ENCODE peak calls at places on chromosomes 1 and 21, in nine cellular contexts. Y is endothelial cell of umbilical vein, Q is sigmoid colon, K is HCT116, J is H1, F is GM23338, W is transverse colon, O is stomach, D is Panc1. X is an unnamed sample. For H3K4me1, the result is how much of the 10 kb centered on the place peaks cover.

GRCh38 chr1:32733573-32734321 is 31.2 kb upstream of the SYNC start:
- DNase-seq in Y (no peak), Q (no peak), K (no peak), J (no peak), F (peak), W (no peak), O (no peak), D (no peak), X (no peak)

GRCh38 chr21:40383951-40384350 is 463.0 kb downstream of the DSCAM start:
- DNase-seq in Y (no peak), Q (no peak), K (no peak), J (no peak), F (no peak), W (no peak), O (no peak), D (no peak), X (no peak)

GRCh38 chr1:209720326-209720725 is 15.7 kb downstream of the HSD11B1 start:
- DNase-seq in Y (no peak), Q (no peak), K (no peak), J (no peak), F (no peak), W (no peak), O (no peak), D (no peak), X (no peak)

GRCh38 chr21:45335151-45335760 is 47.6 kb upstream of the POFUT2 start:
- DNase-seq in Y (no peak), Q (peak), K (no peak), J (no peak), F (no peak), W (no peak), O (no peak), D (no peak), X (no peak)

GRCh38 chr1:5459839-5460238 is 532.4 kb downstream of the NPHP4 start:
- DNase-seq in Y (no peak), Q (no peak), K (no peak), J (no peak), F (no peak), W (no peak), O (no peak), D (no peak), X (no peak)

GRCh38 chr1:208652300-208653160 is 408.3 kb upstream of the PLXNA2 start:
- DNase-seq in Y (peak), Q (peak), K (peak), J (peak), F (peak), W (peak), O (peak), D (peak), X (no peak)

GRCh38 chr1:217924924-217925323 is 293.8 kb downstream of the SPATA17 start:
- DNase-seq in Y (no peak), Q (no peak), K (no peak), J (no peak), F (peak), W (no peak), O (no peak), D (no peak), X (no peak)

GRCh38 chr1:172870901-172871606 is 179.7 kb downstream of the TNFSF18 start:
- DNase-seq in Y (no peak), Q (no peak), K (peak), J (no peak), F (no peak), W (no peak), O (no peak), D (no peak), X (no peak)

GRCh38 chr1:225449774-225450173 is 21.9 kb upstream of the LBR start:
- DNase-seq in Y (no peak), Q (peak), K (no peak), J (no peak), F (no peak), W (peak), O (no peak), D (no peak), X (no peak)

GRCh38 chr1:8015809-8016165 is 10.3 kb downstream of the ERRFI1 start:
- DNase-seq in Y (no peak), Q (peak), K (no peak), J (no peak), F (no peak), W (no peak), O (no peak), D (no peak), X (no peak)

GRCh38 chr1:8016244-8017241 is 9.6 kb downstream of the ERRFI1 start:
- DNase-seq in Y (no peak), Q (no peak), K (no peak), J (no peak), F (no peak), W (no peak), O (no peak), D (no peak), X (no peak)

GRCh38 chr1:8013800-8014199 is 12.3 kb downstream of the ERRFI1 start:
- DNase-seq in Y (no peak), Q (no peak), K (no peak), J (no peak), F (no peak), W (no peak), O (no peak), D (no peak), X (no peak)

GRCh38 chr1:8014381-8014988 is 11.6 kb downstream of the ERRFI1 start:
- DNase-seq in Y (no peak), Q (no peak), K (no peak), J (no peak), F (no peak), W (no peak), O (no peak), D (no peak), X (no peak)

DNA sequence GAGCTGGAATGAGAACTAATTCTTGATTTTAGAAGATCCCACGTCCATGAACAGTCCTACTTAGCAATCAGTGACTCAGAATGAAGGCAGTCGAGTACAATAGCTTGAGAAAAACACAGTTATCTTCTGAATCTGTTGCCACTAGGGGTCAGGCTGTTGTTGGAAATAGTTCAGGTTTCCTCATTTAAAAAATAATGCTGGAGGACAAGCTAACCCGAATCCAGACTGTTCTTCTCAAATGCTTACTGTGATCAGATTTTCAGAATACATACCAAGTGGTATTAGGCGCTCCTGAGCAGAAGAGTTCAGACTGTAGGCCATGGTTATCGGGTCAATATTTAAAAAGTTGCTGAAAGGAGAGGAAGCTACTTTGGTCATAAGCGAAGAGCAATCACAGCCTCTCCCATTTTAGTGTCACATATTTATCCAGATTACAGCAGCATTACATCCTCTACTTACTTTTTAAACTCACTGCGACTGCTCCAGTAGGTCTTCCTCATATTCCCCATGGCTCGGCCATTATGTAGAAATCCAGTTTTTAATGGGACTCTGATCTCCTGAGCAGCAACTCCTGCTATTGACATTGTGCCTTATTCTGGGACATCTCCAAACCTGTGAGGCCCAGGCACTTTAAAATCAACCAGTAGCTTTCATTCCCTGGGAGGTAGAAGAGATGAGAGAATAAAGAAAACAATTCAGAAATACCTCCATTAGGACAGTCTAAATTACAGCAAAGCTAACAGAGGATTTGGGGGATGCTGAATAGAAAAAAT is 10.9 kb downstream of the ERRFI1 start:
- DNase-seq in Y (peak), Q (no peak), K (no peak), J (no peak), F (peak), W (peak), O (no peak), D (no peak), X (no peak)
- H3K4me1 ChIP-seq in Y (half or more), Q (half or more), K (half or more), J (under half), F (half or more), W (half or more), O (under half), D (half or more), X (half or more)

GRCh38 chr1:24705260-24706073 is 39.8 kb upstream of the CLIC4 start:
- DNase-seq in Y (peak), Q (peak), K (peak), J (peak), F (peak), W (peak), O (peak), D (peak), X (peak)
- TF ChIP-seq POLR2AphosphoS5 in Y (peak), Q (peak), K (peak), J (no peak), F (no peak), W (no peak), O (no peak), D (no peak), X (no peak)

DNA sequence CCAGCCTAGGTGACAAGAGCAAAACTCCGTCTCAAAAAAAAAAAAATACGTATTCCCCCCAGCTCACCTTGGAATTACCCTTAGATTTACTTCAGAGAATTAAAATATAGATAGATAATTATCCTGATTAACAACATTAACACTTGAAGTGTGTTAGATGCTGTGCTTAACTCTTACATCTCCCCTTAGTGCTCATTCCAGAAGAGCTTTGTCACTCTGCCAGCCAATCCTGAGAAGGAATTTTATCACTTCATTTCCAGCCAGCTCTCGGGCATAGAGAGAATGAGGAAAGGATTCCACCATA is 1.6 kb upstream of the SHC1 start:
- DNase-seq in Y (no peak), Q (no peak), K (no peak), J (no peak), F (no peak), W (no peak), O (no peak), D (no peak), X (no peak)
- H3K4me1 ChIP-seq in Y (half or more), Q (half or more), K (half or more), J (under half), F (under half), W (half or more), O (half or more), D (half or more), X (half or more)

GRCh38 chr1:244651956-244652698 is 799 bp upstream of the DESI2 start:
- DNase-seq in Y (no peak), Q (no peak), K (peak), J (no peak), F (peak), W (no peak), O (no peak), D (no peak), X (no peak)
- TF ChIP-seq POLR2AphosphoS5 in Y (no peak), Q (no peak), K (no peak), J (peak), F (peak), W (no peak), O (no peak), D (no peak), X (no peak)